ENCODE peak calls at places on chromosomes 5 and 9, in nine cellular contexts. One of them, this sample, is unnamed. For H3K4me1, the result is how much of the 10 kb centered on the place peaks cover.

GRCh38 chr9:138053996-138054752 is 176.6 kb downstream of the CACNA1B start:
- DNase-seq in K562: peak
- DNase-seq in heart left ventricle: no peak
- DNase-seq in spleen: peak
- DNase-seq in transverse colon: no peak
- DNase-seq in gastrocnemius medialis: peak
- DNase-seq in A549: peak
- DNase-seq in esophagus squamous epithelium: no peak
- DNase-seq in HepG2: no peak
- DNase-seq in this sample: peak

GRCh38 chr5:33043598-33043997 is 332.5 kb downstream of the NPR3 start:
- DNase-seq in heart left ventricle: no peak
- DNase-seq in spleen: no peak
- DNase-seq in esophagus squamous epithelium: no peak
- DNase-seq in transverse colon: no peak
- DNase-seq in K562: no peak
- DNase-seq in HepG2: no peak
- DNase-seq in A549: no peak
- DNase-seq in gastrocnemius medialis: no peak
- DNase-seq in this sample: no peak

GRCh38 chr5:79856456-79857055 is 134.5 kb downstream of the MTX3 start:
- DNase-seq in esophagus squamous epithelium: no peak
- DNase-seq in A549: no peak
- DNase-seq in K562: no peak
- DNase-seq in HepG2: no peak
- DNase-seq in gastrocnemius medialis: no peak
- DNase-seq in transverse colon: no peak
- DNase-seq in spleen: no peak
- DNase-seq in heart left ventricle: no peak
- DNase-seq in this sample: no peak

GRCh38 chr5:124397290-124397689 is 349.1 kb downstream of the ZNF608 start:
- DNase-seq in HepG2: no peak
- DNase-seq in A549: no peak
- DNase-seq in esophagus squamous epithelium: no peak
- DNase-seq in gastrocnemius medialis: no peak
- DNase-seq in transverse colon: no peak
- DNase-seq in K562: no peak
- DNase-seq in heart left ventricle: no peak
- DNase-seq in spleen: no peak
- DNase-seq in this sample: no peak

GRCh38 chr9:130128251-130128650 is 44.0 kb upstream of the NCS1 start:
- DNase-seq in esophagus squamous epithelium: no peak
- DNase-seq in heart left ventricle: no peak
- DNase-seq in A549: no peak
- DNase-seq in gastrocnemius medialis: no peak
- DNase-seq in transverse colon: peak
- DNase-seq in K562: no peak
- DNase-seq in spleen: peak
- DNase-seq in HepG2: no peak
- DNase-seq in this sample: no peak

GRCh38 chr5:14204785-14205321 is 61.7 kb downstream of the TRIO start:
- DNase-seq in heart left ventricle: peak
- DNase-seq in HepG2: peak
- DNase-seq in transverse colon: peak
- DNase-seq in esophagus squamous epithelium: no peak
- DNase-seq in gastrocnemius medialis: peak
- DNase-seq in A549: peak
- DNase-seq in K562: no peak
- DNase-seq in spleen: peak
- DNase-seq in this sample: no peak

GRCh38 chr9:88344013-88344412 is 44.2 kb upstream of the SPIN1 start:
- DNase-seq in heart left ventricle: no peak
- DNase-seq in gastrocnemius medialis: no peak
- DNase-seq in spleen: no peak
- DNase-seq in transverse colon: no peak
- DNase-seq in esophagus squamous epithelium: no peak
- DNase-seq in A549: no peak
- DNase-seq in HepG2: no peak
- DNase-seq in K562: no peak
- DNase-seq in this sample: no peak

GRCh38 chr5:16552666-16553343 is 64.0 kb downstream of the RETREG1 start:
- DNase-seq in spleen: no peak
- DNase-seq in gastrocnemius medialis: peak
- DNase-seq in esophagus squamous epithelium: no peak
- DNase-seq in K562: peak
- DNase-seq in A549: peak
- DNase-seq in heart left ventricle: peak
- DNase-seq in HepG2: peak
- DNase-seq in transverse colon: peak
- DNase-seq in this sample: no peak

GRCh38 chr5:167814828-167815227 is 476.6 kb upstream of the WWC1 start:
- DNase-seq in transverse colon: no peak
- DNase-seq in A549: no peak
- DNase-seq in K562: no peak
- DNase-seq in spleen: no peak
- DNase-seq in heart left ventricle: no peak
- DNase-seq in HepG2: no peak
- DNase-seq in gastrocnemius medialis: no peak
- DNase-seq in esophagus squamous epithelium: no peak
- DNase-seq in this sample: no peak

GRCh38 chr5:89816038-89816437 is 593.5 kb downstream of the CETN3 start:
- DNase-seq in K562: no peak
- DNase-seq in HepG2: no peak
- DNase-seq in transverse colon: no peak
- DNase-seq in gastrocnemius medialis: no peak
- DNase-seq in A549: no peak
- DNase-seq in spleen: no peak
- DNase-seq in esophagus squamous epithelium: no peak
- DNase-seq in heart left ventricle: no peak
- DNase-seq in this sample: no peak

GRCh38 chr5:179927834-179928233 is 20.1 kb upstream of the TBC1D9B start:
- DNase-seq in A549: no peak
- DNase-seq in heart left ventricle: no peak
- DNase-seq in K562: no peak
- DNase-seq in spleen: no peak
- DNase-seq in HepG2: no peak
- DNase-seq in esophagus squamous epithelium: no peak
- DNase-seq in gastrocnemius medialis: no peak
- DNase-seq in transverse colon: no peak
- DNase-seq in this sample: no peak

GRCh38 chr5:65482727-65483473 is 1.2 kb upstream of the ADAMTS6 start:
- DNase-seq in spleen: no peak
- DNase-seq in gastrocnemius medialis: no peak
- DNase-seq in HepG2: peak
- DNase-seq in transverse colon: no peak
- DNase-seq in K562: peak
- DNase-seq in heart left ventricle: no peak
- DNase-seq in A549: peak
- DNase-seq in esophagus squamous epithelium: no peak
- DNase-seq in this sample: no peak

GRCh38 chr5:76292923-76293322 is 110.2 kb upstream of the IQGAP2 start:
- DNase-seq in esophagus squamous epithelium: no peak
- DNase-seq in K562: no peak
- DNase-seq in HepG2: no peak
- DNase-seq in A549: no peak
- DNase-seq in heart left ventricle: no peak
- DNase-seq in gastrocnemius medialis: no peak
- DNase-seq in spleen: no peak
- DNase-seq in transverse colon: no peak
- DNase-seq in this sample: no peak

GRCh38 chr5:95392593-95393182 is 1.5 kb downstream of the FAM81B start:
- DNase-seq in esophagus squamous epithelium: no peak
- DNase-seq in spleen: no peak
- DNase-seq in K562: peak
- DNase-seq in transverse colon: no peak
- DNase-seq in heart left ventricle: no peak
- DNase-seq in HepG2: peak
- DNase-seq in gastrocnemius medialis: no peak
- DNase-seq in A549: peak
- DNase-seq in this sample: no peak

GRCh38 chr5:72070519-72070918 is 36.8 kb upstream of the MAP1B start:
- DNase-seq in gastrocnemius medialis: no peak
- DNase-seq in K562: no peak
- DNase-seq in esophagus squamous epithelium: no peak
- DNase-seq in HepG2: no peak
- DNase-seq in heart left ventricle: no peak
- DNase-seq in transverse colon: no peak
- DNase-seq in A549: peak
- DNase-seq in spleen: no peak
- DNase-seq in this sample: no peak

DNA sequence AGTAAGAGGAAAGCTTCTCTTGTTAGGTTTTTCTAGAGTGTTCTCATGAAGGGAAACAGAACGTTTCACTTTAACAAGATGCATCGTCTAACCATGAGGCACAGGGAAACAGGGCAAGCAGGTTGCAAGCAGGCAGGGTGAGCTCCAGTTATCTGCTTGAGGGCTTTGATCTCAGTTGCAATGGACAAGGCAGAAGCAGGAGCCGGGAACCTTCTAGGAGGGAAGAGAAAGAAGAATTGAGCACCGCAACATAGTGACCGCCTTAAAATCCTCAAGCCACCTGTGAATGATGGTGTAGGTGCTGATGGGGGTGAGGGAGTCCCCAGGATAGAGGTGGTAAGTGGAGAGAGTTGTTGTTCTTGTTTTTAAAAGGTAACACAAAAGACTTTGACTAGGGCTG is 22.9 kb upstream of the ZSWIM6 start:
- DNase-seq in esophagus squamous epithelium: no peak
- DNase-seq in K562: no peak
- DNase-seq in transverse colon: no peak
- DNase-seq in spleen: no peak
- DNase-seq in gastrocnemius medialis: no peak
- DNase-seq in HepG2: no peak
- DNase-seq in heart left ventricle: no peak
- DNase-seq in A549: no peak
- DNase-seq in this sample: no peak
- H3K4me1 ChIP-seq in esophagus squamous epithelium: under half
- H3K4me1 ChIP-seq in K562: under half
- H3K4me1 ChIP-seq in transverse colon: under half
- H3K4me1 ChIP-seq in spleen: under half
- H3K4me1 ChIP-seq in gastrocnemius medialis: under half
- H3K4me1 ChIP-seq in HepG2: under half
- H3K4me1 ChIP-seq in heart left ventricle: under half
- H3K4me1 ChIP-seq in A549: half or more
- H3K4me1 ChIP-seq in this sample: under half

DNA sequence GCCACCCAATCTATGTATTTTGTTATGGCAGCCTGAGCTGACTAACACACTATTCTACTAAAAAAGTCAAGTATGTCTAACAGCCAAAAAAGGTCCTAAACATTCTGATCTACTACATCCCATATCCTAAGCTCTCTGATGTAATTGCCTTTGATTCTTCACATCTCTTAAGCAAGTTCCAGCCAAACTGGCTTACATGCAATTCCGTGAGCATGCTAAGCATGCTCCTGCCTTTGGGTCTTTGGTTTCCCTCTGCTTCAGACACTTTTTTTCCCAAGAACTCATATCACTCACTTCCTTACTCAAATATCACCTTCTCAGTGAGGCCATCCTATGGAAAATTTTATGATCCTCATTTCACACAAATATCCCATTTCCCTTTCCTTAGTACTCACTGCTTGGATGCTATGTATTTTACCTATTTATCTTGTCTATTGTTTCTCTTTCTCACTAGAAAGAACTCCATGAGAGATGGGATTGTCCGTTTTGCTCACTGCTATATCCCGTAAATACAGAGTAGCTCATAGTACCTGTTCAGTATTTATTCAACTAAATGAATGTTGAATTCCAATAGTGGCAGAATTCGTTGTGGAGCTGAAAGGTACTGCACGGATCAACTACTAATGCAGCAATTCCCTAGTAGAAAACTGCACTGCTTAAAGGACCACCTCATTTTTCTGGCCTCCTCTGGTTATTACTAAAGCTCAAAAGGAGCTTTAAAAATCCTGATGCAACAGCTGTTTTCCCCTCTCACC is 2.3 kb upstream of the SLC12A2 start:
- DNase-seq in HepG2: no peak
- DNase-seq in esophagus squamous epithelium: no peak
- DNase-seq in heart left ventricle: no peak
- DNase-seq in A549: peak
- DNase-seq in spleen: no peak
- DNase-seq in transverse colon: no peak
- DNase-seq in gastrocnemius medialis: no peak
- DNase-seq in K562: peak
- DNase-seq in this sample: no peak
- H3K27ac ChIP-seq in HepG2: no peak
- H3K27ac ChIP-seq in esophagus squamous epithelium: peak
- H3K27ac ChIP-seq in heart left ventricle: peak
- H3K27ac ChIP-seq in A549: peak
- H3K27ac ChIP-seq in spleen: no peak
- H3K27ac ChIP-seq in transverse colon: peak
- H3K27ac ChIP-seq in gastrocnemius medialis: peak
- H3K27ac ChIP-seq in K562: peak
- H3K27ac ChIP-seq in this sample: peak

DNA sequence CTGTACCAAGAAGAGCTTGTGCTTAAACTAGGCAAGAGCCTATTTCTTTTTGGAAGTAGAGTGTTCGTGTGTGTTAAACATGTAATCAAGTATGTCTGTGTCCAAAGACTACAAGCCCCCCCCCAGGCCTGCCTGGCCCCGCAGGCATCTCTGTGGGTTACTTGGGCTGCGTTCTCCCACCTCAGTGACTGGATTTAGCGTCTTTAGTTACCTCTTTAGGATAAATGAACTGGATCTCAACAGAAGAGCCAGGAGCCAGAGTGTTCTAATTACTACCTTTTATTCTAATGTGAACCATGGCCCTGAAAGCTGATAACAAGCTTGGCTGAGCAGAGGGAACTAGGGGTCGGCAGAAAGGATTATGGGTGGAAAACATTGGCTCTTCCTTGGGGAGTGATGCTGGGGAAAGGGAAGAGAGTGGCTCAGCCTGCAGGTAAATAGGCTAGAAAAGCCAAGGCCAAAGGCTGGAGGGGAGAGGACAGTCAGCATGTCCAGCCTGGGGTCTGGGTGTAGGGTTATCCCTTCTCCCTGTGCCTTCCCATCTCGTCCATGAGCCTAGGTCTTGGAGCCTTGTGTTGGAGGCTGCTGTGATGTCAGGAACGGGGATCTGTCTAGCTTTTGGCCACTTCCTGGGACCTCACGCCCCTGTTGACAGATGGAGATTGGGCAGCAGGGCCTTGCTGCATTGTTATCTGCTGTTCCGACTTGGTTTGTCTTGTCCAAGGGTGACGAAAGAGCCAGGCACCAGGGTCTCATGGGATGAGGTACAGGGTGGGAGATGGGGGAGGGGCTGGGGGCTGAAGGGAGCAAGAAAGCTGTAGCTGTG is 11.1 kb downstream of the CD74 start:
- DNase-seq in transverse colon: no peak
- DNase-seq in heart left ventricle: no peak
- DNase-seq in A549: no peak
- DNase-seq in esophagus squamous epithelium: no peak
- DNase-seq in spleen: no peak
- DNase-seq in gastrocnemius medialis: no peak
- DNase-seq in HepG2: no peak
- DNase-seq in K562: no peak
- DNase-seq in this sample: no peak
- TF ChIP-seq POLR2A in transverse colon: no peak
- TF ChIP-seq POLR2A in heart left ventricle: no peak
- TF ChIP-seq POLR2A in A549: no peak
- TF ChIP-seq POLR2A in esophagus squamous epithelium: no peak
- TF ChIP-seq POLR2A in spleen: no peak
- TF ChIP-seq POLR2A in gastrocnemius medialis: no peak
- TF ChIP-seq POLR2A in HepG2: no peak
- TF ChIP-seq POLR2A in K562: peak
- TF ChIP-seq POLR2A in this sample: no peak

GRCh38 chr9:134060546-134060945 is 7.3 kb downstream of the BRD3 start:
- DNase-seq in transverse colon: no peak
- DNase-seq in esophagus squamous epithelium: no peak
- DNase-seq in HepG2: no peak
- DNase-seq in spleen: peak
- DNase-seq in heart left ventricle: no peak
- DNase-seq in A549: no peak
- DNase-seq in K562: no peak
- DNase-seq in gastrocnemius medialis: no peak
- DNase-seq in this sample: no peak
- H3K4me1 ChIP-seq in transverse colon: under half
- H3K4me1 ChIP-seq in esophagus squamous epithelium: half or more
- H3K4me1 ChIP-seq in HepG2: half or more
- H3K4me1 ChIP-seq in spleen: half or more
- H3K4me1 ChIP-seq in heart left ventricle: half or more
- H3K4me1 ChIP-seq in A549: under half
- H3K4me1 ChIP-seq in K562: half or more
- H3K4me1 ChIP-seq in gastrocnemius medialis: half or more
- H3K4me1 ChIP-seq in this sample: half or more